ENCODE peak calls at places on chromosomes 5 and 9, in six cellular contexts. P is A549, B is K562, O is endothelial cell of umbilical vein, S is GM12878, V is HepG2. C is an unnamed sample.

GRCh38 chr5:177494356-177495195 is 2.8 kb downstream of the PDLIM7 start:
- DNase-seq in B (peak), P (peak), S (no peak), O (peak), V (peak), C (peak)

GRCh38 chr5:115774684-115775083 is 41.8 kb downstream of the CDO1 start:
- DNase-seq in B (no peak), O (no peak), P (no peak), S (no peak), V (no peak), C (no peak)

GRCh38 chr5:1103093-1103492 is 8.8 kb downstream of the SLC12A7 start:
- DNase-seq in O (no peak), P (no peak), V (no peak), B (no peak), S (no peak), C (no peak)

GRCh38 chr5:60335913-60336312 is 364.1 kb downstream of the DEPDC1B start:
- DNase-seq in O (no peak), B (no peak), P (no peak), S (no peak), V (no peak), C (no peak)

GRCh38 chr5:37871023-37871815 is 31.4 kb upstream of the GDNF start:
- DNase-seq in S (no peak), B (no peak), V (no peak), O (no peak), P (no peak), C (no peak)

GRCh38 chr9:129336601-129337286 is 158.7 kb upstream of the IER5L start:
- DNase-seq in V (no peak), O (peak), P (no peak), S (no peak), B (peak), C (no peak)

GRCh38 chr5:129670944-129671343 is 77.0 kb upstream of the MINAR2 start:
- DNase-seq in B (no peak), P (no peak), V (no peak), O (peak), S (no peak), C (no peak)

GRCh38 chr9:133252301-133252776 is 22.7 kb downstream of the ABO start:
- DNase-seq in B (no peak), P (no peak), V (no peak), O (no peak), S (no peak), C (no peak)

GRCh38 chr9:89254058-89254772 is 56.8 kb upstream of the CKS2 start:
- DNase-seq in P (no peak), B (no peak), S (no peak), V (no peak), O (no peak), C (no peak)

GRCh38 chr5:149645725-149646124 is 64.4 kb downstream of the ARHGEF37 start:
- DNase-seq in S (no peak), O (no peak), V (no peak), B (no peak), P (no peak), C (no peak)

GRCh38 chr9:88092699-88093359 is 45.4 kb downstream of the SPATA31C2 start:
- DNase-seq in S (no peak), B (no peak), O (no peak), V (no peak), P (no peak), C (peak)

GRCh38 chr5:58544195-58544594 is 38.7 kb upstream of the RAB3C start:
- DNase-seq in B (no peak), V (no peak), P (no peak), S (no peak), O (no peak), C (peak)

GRCh38 chr5:83364322-83365299 is 106.9 kb upstream of the VCAN start:
- DNase-seq in P (no peak), S (peak), O (no peak), V (no peak), B (no peak), C (peak)

GRCh38 chr5:106566031-106566430 is 1104.7 kb downstream of the EFNA5 start:
- DNase-seq in O (no peak), B (no peak), S (no peak), P (no peak), V (no peak), C (no peak)

GRCh38 chr9:114093031-114093471 is 6.0 kb downstream of the KIF12 start:
- DNase-seq in P (no peak), V (no peak), B (no peak), S (no peak), O (no peak), C (no peak)

GRCh38 chr5:164362835-164363234 is 857.4 kb downstream of the MAT2B start:
- DNase-seq in O (no peak), B (no peak), P (no peak), V (no peak), S (no peak), C (no peak)

GRCh38 chr5:37554938-37555337 is 175.8 kb downstream of the WDR70 start:
- DNase-seq in V (peak), S (no peak), B (peak), P (peak), O (peak), C (peak)

GRCh38 chr5:29367176-29367833 is 1826.2 kb upstream of the CDH6 start:
- DNase-seq in P (peak), V (peak), S (no peak), B (no peak), O (no peak), C (peak)

GRCh38 chr5:83866191-83866590 is 145.5 kb upstream of the HAPLN1 start:
- DNase-seq in S (no peak), P (no peak), B (no peak), O (no peak), V (no peak), C (no peak)

GRCh38 chr5:122163151-122164069 is 34.1 kb downstream of the ZNF474 start:
- DNase-seq in V (no peak), P (peak), O (no peak), B (no peak), S (no peak), C (no peak)

GRCh38 chr9:134669556-134669955 is 28.0 kb downstream of the COL5A1 start:
- DNase-seq in V (no peak), O (no peak), S (no peak), B (no peak), P (no peak), C (no peak)

GRCh38 chr5:94374336-94374735 is 244.1 kb downstream of the KIAA0825 start:
- DNase-seq in O (no peak), P (no peak), V (no peak), S (no peak), B (no peak), C (no peak)

GRCh38 chr9:134723037-134723436 is 81.4 kb downstream of the COL5A1 start:
- DNase-seq in V (no peak), B (no peak), S (no peak), P (no peak), O (no peak), C (no peak)

GRCh38 chr5:73625905-73626811 is at the start of gene ARHGEF28:
- DNase-seq in V (peak), P (peak), O (peak), S (no peak), B (no peak), C (peak)

GRCh38 chr9:70554881-70555280 is 140.4 kb upstream of the KLF9 start:
- DNase-seq in P (no peak), O (no peak), V (no peak), S (no peak), B (no peak), C (peak)

GRCh38 chr9:70551391-70551790 is 136.9 kb upstream of the KLF9 start:
- DNase-seq in O (no peak), B (no peak), V (no peak), S (no peak), P (no peak), C (peak)

GRCh38 chr9:70556736-70557135 is 142.3 kb upstream of the KLF9 start:
- DNase-seq in P (no peak), O (no peak), V (no peak), B (no peak), S (no peak), C (no peak)

GRCh38 chr9:70552561-70552960 is 138.1 kb upstream of the KLF9 start:
- DNase-seq in O (no peak), V (no peak), S (no peak), B (no peak), P (no peak), C (no peak)

GRCh38 chr9:70553718-70554673 is 139.5 kb upstream of the KLF9 start:
- DNase-seq in O (peak), V (no peak), B (no peak), P (no peak), S (no peak), C (no peak)
- TF ChIP-seq MYC in O (no peak), V (no peak), B (no peak), P (no peak), S (no peak), C (no peak)

GRCh38 chr5:171622010-171622409 is 163.6 kb upstream of the SMIM23 start:
- DNase-seq in O (no peak), V (no peak), S (no peak), P (no peak), B (no peak), C (no peak)
- TF ChIP-seq MAX in O (no peak), V (no peak), S (no peak), P (no peak), B (no peak), C (no peak)

GRCh38 chr5:180344393-180344999 is 8.6 kb downstream of the GFPT2 start:
- DNase-seq in S (no peak), V (no peak), B (no peak), O (no peak), P (no peak), C (no peak)

GRCh38 chr5:180345781-180346180 is 7.4 kb downstream of the GFPT2 start:
- DNase-seq in B (no peak), O (no peak), P (no peak), V (no peak), S (no peak), C (no peak)

GRCh38 chr5:180343110-180343845 is 9.9 kb downstream of the GFPT2 start:
- DNase-seq in S (no peak), P (no peak), O (no peak), B (no peak), V (no peak), C (peak)

GRCh38 chr5:180345186-180345585 is 8.0 kb downstream of the GFPT2 start:
- DNase-seq in O (no peak), B (no peak), P (no peak), V (no peak), S (no peak), C (no peak)

GRCh38 chr5:180343846-180344327 is 9.2 kb downstream of the GFPT2 start:
- DNase-seq in V (no peak), S (no peak), P (peak), O (no peak), B (no peak), C (peak)
- H3K4me3 ChIP-seq in V (no peak), S (no peak), P (no peak), O (no peak), B (no peak), C (no peak)

GRCh38 chr9:121261107-121261460 is 6.9 kb upstream of the GSN start:
- DNase-seq in V (no peak), S (no peak), O (peak), B (no peak), P (no peak), C (peak)
- TF ChIP-seq MYC in V (no peak), S (no peak), O (no peak), B (no peak), P (no peak), C (no peak)

GRCh38 chr5:51995773-51996306 is 612.6 kb downstream of the ISL1 start:
- DNase-seq in P (no peak), V (no peak), S (no peak), B (no peak), O (no peak), C (no peak)

GRCh38 chr5:51997500-51997899 is 614.3 kb downstream of the ISL1 start:
- DNase-seq in O (no peak), B (no peak), S (no peak), P (no peak), V (no peak), C (no peak)

GRCh38 chr5:51996356-51996861 is 613.2 kb downstream of the ISL1 start:
- DNase-seq in B (no peak), S (no peak), V (no peak), P (no peak), O (no peak), C (no peak)

GRCh38 chr5:51997908-51998307 is 614.7 kb downstream of the ISL1 start:
- DNase-seq in V (no peak), O (no peak), S (no peak), B (no peak), P (no peak), C (no peak)
- TF ChIP-seq MAX in V (no peak), O (no peak), S (no peak), B (no peak), P (no peak), C (no peak)

DNA sequence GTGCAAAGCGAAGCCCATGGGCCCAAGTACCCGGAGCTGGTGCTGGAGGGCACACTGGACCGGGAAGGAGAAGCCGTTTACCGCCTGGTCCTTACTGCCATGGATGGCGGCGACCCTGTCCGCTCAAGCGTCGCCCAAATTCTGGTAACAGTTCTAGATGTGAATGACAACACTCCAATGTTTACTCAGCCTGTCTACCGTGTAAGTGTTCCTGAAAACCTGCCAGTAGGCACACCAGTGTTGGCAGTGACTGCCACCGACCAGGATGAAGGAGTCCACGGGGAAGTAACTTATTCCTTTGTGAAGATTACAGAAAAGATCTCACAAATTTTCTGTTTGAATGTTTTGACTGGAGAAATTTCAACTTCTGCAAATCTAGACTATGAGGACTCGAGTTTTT is 936 bp downstream of the PCDHGA6 start:
- DNase-seq in O (no peak), P (no peak), B (no peak), V (no peak), S (no peak), C (no peak)
- H3K4me3 ChIP-seq in O (no peak), P (no peak), B (no peak), V (no peak), S (no peak), C (no peak)

GRCh38 chr5:159017787-159018186 is 81.9 kb downstream of the EBF1 start:
- DNase-seq in B (peak), O (peak), V (no peak), P (peak), S (no peak), C (peak)
- TF ChIP-seq MYC in B (no peak), O (no peak), V (no peak), P (no peak), S (no peak), C (no peak)

GRCh38 chr5:179919487-179920060 is 11.9 kb upstream of the TBC1D9B start:
- DNase-seq in P (no peak), B (no peak), S (no peak), V (no peak), O (no peak), C (no peak)
- TF ChIP-seq MAX in P (no peak), B (no peak), S (no peak), V (no peak), O (no peak), C (no peak)

GRCh38 chr5:22734907-22735306 is 118.2 kb downstream of the CDH12 start:
- DNase-seq in V (no peak), P (no peak), B (no peak), O (no peak), S (no peak), C (no peak)

DNA sequence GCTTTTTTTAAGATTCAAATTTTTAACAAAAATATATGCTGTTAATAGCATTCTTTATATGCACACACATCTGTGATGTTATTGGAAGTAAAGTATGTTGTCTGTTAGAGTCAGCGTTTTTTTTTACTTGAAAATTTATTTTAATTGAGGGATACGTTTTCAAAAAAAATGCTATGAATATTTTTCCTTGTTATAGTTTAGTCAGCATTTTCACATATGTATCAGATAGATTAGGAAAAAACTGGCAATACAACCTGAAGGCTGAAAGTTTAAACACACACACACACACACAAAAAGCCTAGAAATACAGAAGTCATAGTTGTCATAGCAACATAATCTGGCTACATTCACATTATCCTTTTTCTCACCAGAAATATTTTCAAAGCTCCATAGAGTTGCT is 116.7 kb downstream of the CDH12 start:
- DNase-seq in V (no peak), S (no peak), B (no peak), O (no peak), P (no peak), C (no peak)
- H3K4me3 ChIP-seq in V (no peak), S (no peak), B (no peak), O (no peak), P (no peak), C (no peak)

DNA sequence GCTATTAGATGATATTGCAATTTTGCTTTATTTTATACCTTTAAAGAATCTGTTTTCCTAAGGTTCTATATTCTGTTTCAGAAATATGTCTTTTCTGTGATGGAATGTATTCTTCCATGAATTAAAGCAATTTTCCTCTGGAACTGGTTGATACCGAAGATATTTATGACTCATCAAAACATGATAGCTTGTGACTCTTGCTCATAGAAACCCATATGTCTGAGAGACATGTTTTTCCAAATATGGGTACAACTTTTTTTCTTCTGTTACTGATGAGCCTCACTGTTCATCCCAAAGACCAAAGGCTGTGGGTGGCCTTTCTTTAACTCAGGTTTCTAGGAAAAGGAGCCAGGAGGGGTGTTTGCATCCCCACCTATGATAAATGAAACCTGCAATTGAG is 126.1 kb upstream of the PAPPA start:
- DNase-seq in S (no peak), P (peak), V (no peak), O (no peak), B (no peak), C (no peak)
- TF ChIP-seq MYC in S (no peak), P (no peak), V (no peak), O (no peak), B (no peak), C (no peak)